ENCODE peak calls at places on chromosomes 11 and 22, in ten cellular contexts. One of them, this sample, is unnamed.

GRCh38 chr11:29282088-29282487 is 734.7 kb downstream of the KCNA4 start:
- DNase-seq in foreskin fibroblast: peak
- DNase-seq in GM23248: peak
- DNase-seq in GM23338: no peak
- DNase-seq in Panc1: peak
- DNase-seq in lung: no peak
- DNase-seq in GM12865: peak
- DNase-seq in effector memory CD4-positive, alpha-beta T cell: no peak
- DNase-seq in SJCRH30: peak
- DNase-seq in HAP-1: no peak
- DNase-seq in this sample: no peak

GRCh38 chr22:47167056-47167455 is 404.6 kb downstream of the TBC1D22A start:
- DNase-seq in SJCRH30: no peak
- DNase-seq in foreskin fibroblast: no peak
- DNase-seq in GM23338: no peak
- DNase-seq in GM23248: no peak
- DNase-seq in Panc1: no peak
- DNase-seq in GM12865: no peak
- DNase-seq in effector memory CD4-positive, alpha-beta T cell: no peak
- DNase-seq in lung: no peak
- DNase-seq in HAP-1: no peak
- DNase-seq in this sample: no peak

GRCh38 chr11:77412814-77413213 is 61.1 kb downstream of the PAK1 start:
- DNase-seq in effector memory CD4-positive, alpha-beta T cell: no peak
- DNase-seq in GM12865: no peak
- DNase-seq in Panc1: no peak
- DNase-seq in GM23248: no peak
- DNase-seq in foreskin fibroblast: no peak
- DNase-seq in SJCRH30: no peak
- DNase-seq in GM23338: peak
- DNase-seq in lung: no peak
- DNase-seq in HAP-1: no peak
- DNase-seq in this sample: no peak

GRCh38 chr11:135073444-135073843 is 661.4 kb upstream of the B3GAT1 start:
- DNase-seq in Panc1: no peak
- DNase-seq in GM12865: no peak
- DNase-seq in GM23248: no peak
- DNase-seq in HAP-1: no peak
- DNase-seq in foreskin fibroblast: no peak
- DNase-seq in lung: no peak
- DNase-seq in SJCRH30: no peak
- DNase-seq in GM23338: no peak
- DNase-seq in effector memory CD4-positive, alpha-beta T cell: no peak
- DNase-seq in this sample: no peak

GRCh38 chr11:120966840-120967239 is 57.1 kb upstream of the TBCEL start:
- DNase-seq in lung: no peak
- DNase-seq in GM23338: no peak
- DNase-seq in GM23248: no peak
- DNase-seq in SJCRH30: no peak
- DNase-seq in Panc1: no peak
- DNase-seq in HAP-1: no peak
- DNase-seq in foreskin fibroblast: no peak
- DNase-seq in effector memory CD4-positive, alpha-beta T cell: no peak
- DNase-seq in GM12865: no peak
- DNase-seq in this sample: no peak

GRCh38 chr22:33519140-33519973 is 400.9 kb downstream of the LARGE1 start:
- DNase-seq in GM12865: peak
- DNase-seq in HAP-1: peak
- DNase-seq in effector memory CD4-positive, alpha-beta T cell: no peak
- DNase-seq in GM23248: peak
- DNase-seq in GM23338: peak
- DNase-seq in foreskin fibroblast: peak
- DNase-seq in lung: peak
- DNase-seq in SJCRH30: peak
- DNase-seq in Panc1: no peak
- DNase-seq in this sample: peak

GRCh38 chr22:24330636-24331035 is 60.0 kb downstream of the SPECC1L start:
- DNase-seq in lung: no peak
- DNase-seq in SJCRH30: no peak
- DNase-seq in GM12865: no peak
- DNase-seq in HAP-1: no peak
- DNase-seq in foreskin fibroblast: peak
- DNase-seq in Panc1: no peak
- DNase-seq in GM23248: peak
- DNase-seq in effector memory CD4-positive, alpha-beta T cell: no peak
- DNase-seq in GM23338: no peak
- DNase-seq in this sample: no peak

GRCh38 chr11:5197538-5197937 is 2.9 kb downstream of the OR51V1 start:
- DNase-seq in GM23248: peak
- DNase-seq in foreskin fibroblast: peak
- DNase-seq in effector memory CD4-positive, alpha-beta T cell: no peak
- DNase-seq in HAP-1: no peak
- DNase-seq in SJCRH30: no peak
- DNase-seq in Panc1: no peak
- DNase-seq in GM23338: no peak
- DNase-seq in GM12865: no peak
- DNase-seq in lung: no peak
- DNase-seq in this sample: no peak

DNA sequence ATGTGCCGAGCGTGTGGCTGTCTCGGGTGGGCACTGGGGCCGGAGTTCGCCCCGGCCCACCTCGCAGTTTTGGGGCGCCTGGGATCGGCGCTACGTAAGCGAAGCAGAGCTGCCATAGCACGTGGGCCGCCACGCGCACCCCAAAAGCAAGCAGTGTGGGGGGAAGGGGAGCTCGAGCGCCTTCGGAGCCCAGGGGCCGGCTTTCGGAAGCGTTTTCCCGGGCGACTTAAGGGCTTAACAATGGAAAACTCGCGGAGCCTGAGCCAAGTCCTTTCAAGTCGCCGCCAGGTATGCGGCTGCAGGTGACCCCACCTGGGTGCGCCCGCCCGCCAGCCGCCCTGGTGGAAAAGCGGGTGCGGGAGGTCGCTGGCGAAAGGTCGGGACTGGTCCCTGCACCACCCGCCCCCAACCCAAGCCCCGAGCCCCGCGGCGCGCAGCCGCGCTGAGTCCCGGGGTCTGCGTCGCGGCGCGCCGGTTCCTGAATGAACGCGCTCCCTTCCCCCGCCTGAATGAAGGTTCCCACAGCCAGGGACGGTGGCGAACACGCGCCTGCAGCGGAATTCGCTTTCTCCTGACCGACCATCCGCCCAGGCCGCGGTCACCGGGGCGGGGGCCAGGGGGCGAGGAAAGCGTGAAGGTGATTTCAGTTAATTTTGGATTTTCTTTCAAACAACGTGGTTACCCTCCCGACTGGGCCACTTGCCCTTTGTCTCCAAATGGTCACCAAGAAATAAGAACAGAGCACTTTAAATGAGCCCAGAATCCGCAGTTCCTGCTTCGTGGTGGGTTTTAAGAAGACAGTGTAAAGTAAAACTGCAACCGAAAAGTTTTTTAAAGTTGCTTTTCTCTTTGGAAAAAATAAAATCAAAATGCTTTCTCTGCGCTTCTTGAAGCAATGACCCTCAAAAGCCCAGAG is 2.7 kb upstream of the CCND1 start:
- DNase-seq in lung: no peak
- DNase-seq in SJCRH30: no peak
- DNase-seq in GM23338: peak
- DNase-seq in GM23248: peak
- DNase-seq in effector memory CD4-positive, alpha-beta T cell: no peak
- DNase-seq in HAP-1: peak
- DNase-seq in foreskin fibroblast: peak
- DNase-seq in Panc1: no peak
- DNase-seq in GM12865: no peak
- DNase-seq in this sample: no peak
- H3K4me3 ChIP-seq in lung: no peak
- H3K4me3 ChIP-seq in SJCRH30: peak
- H3K4me3 ChIP-seq in GM23338: peak
- H3K4me3 ChIP-seq in GM23248: peak
- H3K4me3 ChIP-seq in effector memory CD4-positive, alpha-beta T cell: no peak
- H3K4me3 ChIP-seq in HAP-1: peak
- H3K4me3 ChIP-seq in foreskin fibroblast: peak
- H3K4me3 ChIP-seq in Panc1: peak
- H3K4me3 ChIP-seq in GM12865: peak
- H3K4me3 ChIP-seq in this sample: peak

GRCh38 chr11:75449776-75450175 is 16.8 kb upstream of the KLHL35 start:
- DNase-seq in Panc1: no peak
- DNase-seq in GM23338: no peak
- DNase-seq in GM12865: no peak
- DNase-seq in effector memory CD4-positive, alpha-beta T cell: no peak
- DNase-seq in SJCRH30: no peak
- DNase-seq in foreskin fibroblast: no peak
- DNase-seq in lung: no peak
- DNase-seq in HAP-1: no peak
- DNase-seq in GM23248: no peak
- DNase-seq in this sample: no peak

GRCh38 chr11:75449271-75449670 is 16.3 kb upstream of the KLHL35 start:
- DNase-seq in Panc1: no peak
- DNase-seq in GM12865: no peak
- DNase-seq in foreskin fibroblast: no peak
- DNase-seq in SJCRH30: no peak
- DNase-seq in GM23338: no peak
- DNase-seq in lung: no peak
- DNase-seq in effector memory CD4-positive, alpha-beta T cell: no peak
- DNase-seq in HAP-1: no peak
- DNase-seq in GM23248: no peak
- DNase-seq in this sample: no peak

GRCh38 chr11:75447415-75447814 is 14.4 kb upstream of the KLHL35 start:
- DNase-seq in GM23248: no peak
- DNase-seq in effector memory CD4-positive, alpha-beta T cell: no peak
- DNase-seq in SJCRH30: no peak
- DNase-seq in GM12865: no peak
- DNase-seq in Panc1: no peak
- DNase-seq in GM23338: no peak
- DNase-seq in lung: no peak
- DNase-seq in HAP-1: no peak
- DNase-seq in foreskin fibroblast: no peak
- DNase-seq in this sample: no peak

GRCh38 chr11:75450826-75451783 is 18.1 kb upstream of the KLHL35 start:
- DNase-seq in effector memory CD4-positive, alpha-beta T cell: no peak
- DNase-seq in Panc1: no peak
- DNase-seq in foreskin fibroblast: no peak
- DNase-seq in SJCRH30: no peak
- DNase-seq in lung: no peak
- DNase-seq in HAP-1: peak
- DNase-seq in GM23248: no peak
- DNase-seq in GM23338: peak
- DNase-seq in GM12865: peak
- DNase-seq in this sample: no peak

GRCh38 chr11:75450236-75450635 is 17.2 kb upstream of the KLHL35 start:
- DNase-seq in GM23338: no peak
- DNase-seq in foreskin fibroblast: no peak
- DNase-seq in Panc1: no peak
- DNase-seq in HAP-1: no peak
- DNase-seq in SJCRH30: no peak
- DNase-seq in GM23248: no peak
- DNase-seq in GM12865: no peak
- DNase-seq in lung: no peak
- DNase-seq in effector memory CD4-positive, alpha-beta T cell: no peak
- DNase-seq in this sample: no peak
- H3K4me3 ChIP-seq in GM23338: no peak
- H3K4me3 ChIP-seq in foreskin fibroblast: no peak
- H3K4me3 ChIP-seq in Panc1: no peak
- H3K4me3 ChIP-seq in HAP-1: no peak
- H3K4me3 ChIP-seq in SJCRH30: no peak
- H3K4me3 ChIP-seq in GM23248: no peak
- H3K4me3 ChIP-seq in GM12865: no peak
- H3K4me3 ChIP-seq in lung: no peak
- H3K4me3 ChIP-seq in effector memory CD4-positive, alpha-beta T cell: no peak
- H3K4me3 ChIP-seq in this sample: no peak

DNA sequence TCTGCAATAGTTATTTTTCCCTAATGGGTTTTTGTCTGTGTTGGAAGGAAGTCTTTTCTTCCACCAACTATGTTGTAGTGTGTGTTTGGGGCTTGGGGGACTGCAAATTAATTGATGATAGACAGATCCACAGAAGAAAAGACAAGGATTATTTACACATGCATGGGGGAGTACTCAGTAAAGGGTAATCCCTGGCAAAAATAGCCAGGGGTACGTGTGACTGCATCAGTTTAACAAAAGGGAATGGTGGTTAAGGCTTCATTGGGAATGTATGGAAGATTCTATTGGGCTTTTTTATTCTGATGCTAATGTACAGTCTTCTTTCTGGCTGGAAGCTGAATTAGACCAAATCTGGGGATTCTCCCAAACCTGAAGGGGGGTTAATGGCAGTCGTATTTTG is 20.2 kb upstream of the FEZ1 start:
- DNase-seq in Panc1: no peak
- DNase-seq in effector memory CD4-positive, alpha-beta T cell: no peak
- DNase-seq in foreskin fibroblast: no peak
- DNase-seq in SJCRH30: no peak
- DNase-seq in GM23248: no peak
- DNase-seq in lung: no peak
- DNase-seq in GM23338: no peak
- DNase-seq in HAP-1: peak
- DNase-seq in GM12865: no peak
- DNase-seq in this sample: no peak
- H3K4me3 ChIP-seq in Panc1: no peak
- H3K4me3 ChIP-seq in effector memory CD4-positive, alpha-beta T cell: no peak
- H3K4me3 ChIP-seq in foreskin fibroblast: no peak
- H3K4me3 ChIP-seq in SJCRH30: no peak
- H3K4me3 ChIP-seq in GM23248: no peak
- H3K4me3 ChIP-seq in lung: no peak
- H3K4me3 ChIP-seq in GM23338: peak
- H3K4me3 ChIP-seq in HAP-1: no peak
- H3K4me3 ChIP-seq in GM12865: no peak
- H3K4me3 ChIP-seq in this sample: no peak

GRCh38 chr11:47591764-47592163 is 2.4 kb downstream of the C1QTNF4 start:
- DNase-seq in GM23338: no peak
- DNase-seq in GM12865: no peak
- DNase-seq in lung: no peak
- DNase-seq in effector memory CD4-positive, alpha-beta T cell: no peak
- DNase-seq in Panc1: no peak
- DNase-seq in SJCRH30: no peak
- DNase-seq in HAP-1: no peak
- DNase-seq in GM23248: no peak
- DNase-seq in foreskin fibroblast: no peak
- DNase-seq in this sample: no peak

GRCh38 chr11:47592276-47592675 is 1.9 kb downstream of the C1QTNF4 start:
- DNase-seq in HAP-1: no peak
- DNase-seq in SJCRH30: no peak
- DNase-seq in GM23248: no peak
- DNase-seq in GM23338: no peak
- DNase-seq in effector memory CD4-positive, alpha-beta T cell: no peak
- DNase-seq in GM12865: no peak
- DNase-seq in foreskin fibroblast: no peak
- DNase-seq in Panc1: no peak
- DNase-seq in lung: no peak
- DNase-seq in this sample: no peak

GRCh38 chr11:47593934-47594855 is at the start of gene C1QTNF4:
- DNase-seq in lung: no peak
- DNase-seq in GM23338: peak
- DNase-seq in SJCRH30: no peak
- DNase-seq in GM12865: no peak
- DNase-seq in HAP-1: no peak
- DNase-seq in GM23248: no peak
- DNase-seq in Panc1: no peak
- DNase-seq in effector memory CD4-positive, alpha-beta T cell: no peak
- DNase-seq in foreskin fibroblast: no peak
- DNase-seq in this sample: no peak

GRCh38 chr11:47593492-47593933 is 698 bp downstream of the C1QTNF4 start:
- DNase-seq in effector memory CD4-positive, alpha-beta T cell: no peak
- DNase-seq in Panc1: no peak
- DNase-seq in lung: no peak
- DNase-seq in GM23338: no peak
- DNase-seq in GM12865: no peak
- DNase-seq in GM23248: no peak
- DNase-seq in foreskin fibroblast: no peak
- DNase-seq in SJCRH30: no peak
- DNase-seq in HAP-1: no peak
- DNase-seq in this sample: no peak

DNA sequence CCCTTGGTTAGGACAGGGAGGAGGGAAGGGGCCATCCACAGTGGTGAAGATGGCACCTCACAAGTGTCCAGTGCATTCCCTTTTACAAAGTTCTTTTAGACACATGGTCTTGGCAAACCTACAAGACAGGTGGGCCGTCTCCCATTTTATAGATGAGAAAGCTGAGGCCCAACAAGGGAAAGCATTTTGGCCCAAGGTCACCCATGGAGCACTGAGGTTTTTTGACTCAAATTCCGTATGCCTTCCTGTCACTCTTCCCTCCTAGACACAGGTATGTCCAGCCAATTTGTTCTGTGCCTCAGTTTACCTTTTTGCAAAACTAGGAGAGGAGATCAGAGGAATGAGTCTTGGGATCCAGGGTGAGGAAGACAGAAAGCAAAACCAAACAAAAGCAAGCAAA is 1.2 kb downstream of the C1QTNF4 start:
- DNase-seq in HAP-1: no peak
- DNase-seq in GM12865: no peak
- DNase-seq in foreskin fibroblast: no peak
- DNase-seq in SJCRH30: no peak
- DNase-seq in Panc1: no peak
- DNase-seq in lung: no peak
- DNase-seq in effector memory CD4-positive, alpha-beta T cell: no peak
- DNase-seq in GM23248: no peak
- DNase-seq in GM23338: no peak
- DNase-seq in this sample: no peak
- H3K4me3 ChIP-seq in HAP-1: no peak
- H3K4me3 ChIP-seq in GM12865: no peak
- H3K4me3 ChIP-seq in foreskin fibroblast: no peak
- H3K4me3 ChIP-seq in SJCRH30: no peak
- H3K4me3 ChIP-seq in Panc1: peak
- H3K4me3 ChIP-seq in lung: no peak
- H3K4me3 ChIP-seq in effector memory CD4-positive, alpha-beta T cell: no peak
- H3K4me3 ChIP-seq in GM23248: no peak
- H3K4me3 ChIP-seq in GM23338: peak
- H3K4me3 ChIP-seq in this sample: no peak

This sample was measured in GM06990.